ENCODE peak calls at places on chromosome 20, in six cellular contexts. One of them, this sample, is unnamed.

GRCh38 chr20:44004306-44004915 is 89.8 kb downstream of the TOX2 start:
- DNase-seq in stimulated activated CD4-positive, alpha-beta T cell treated with anti-CD3 and anti-CD28 coated beads, Interleukin-1b, Interleukin-23, amount 100 ng/mL, for 24 hours: no peak
- DNase-seq in NB4: no peak
- DNase-seq in nucleus accumbens: no peak
- DNase-seq in NCI-H2081: no peak
- DNase-seq in Kasumi-1: no peak
- DNase-seq in this sample: no peak

GRCh38 chr20:41118632-41119031 is 18.7 kb upstream of the PLCG1 start:
- DNase-seq in stimulated activated CD4-positive, alpha-beta T cell treated with anti-CD3 and anti-CD28 coated beads, Interleukin-1b, Interleukin-23, amount 100 ng/mL, for 24 hours: no peak
- DNase-seq in NB4: no peak
- DNase-seq in nucleus accumbens: no peak
- DNase-seq in NCI-H2081: no peak
- DNase-seq in Kasumi-1: no peak
- DNase-seq in this sample: no peak

GRCh38 chr20:19370076-19371075 is 157.9 kb downstream of the SLC24A3 start:
- DNase-seq in stimulated activated CD4-positive, alpha-beta T cell treated with anti-CD3 and anti-CD28 coated beads, Interleukin-1b, Interleukin-23, amount 100 ng/mL, for 24 hours: no peak
- DNase-seq in NB4: no peak
- DNase-seq in nucleus accumbens: no peak
- DNase-seq in NCI-H2081: no peak
- DNase-seq in Kasumi-1: no peak
- DNase-seq in this sample: no peak

GRCh38 chr20:34859367-34859766 is 13.3 kb downstream of the GGT7 start:
- DNase-seq in stimulated activated CD4-positive, alpha-beta T cell treated with anti-CD3 and anti-CD28 coated beads, Interleukin-1b, Interleukin-23, amount 100 ng/mL, for 24 hours: no peak
- DNase-seq in NB4: no peak
- DNase-seq in nucleus accumbens: no peak
- DNase-seq in NCI-H2081: no peak
- DNase-seq in Kasumi-1: no peak
- DNase-seq in this sample: no peak

GRCh38 chr20:34110025-34111013 is 1.7 kb downstream of the EIF2S2 start:
- DNase-seq in stimulated activated CD4-positive, alpha-beta T cell treated with anti-CD3 and anti-CD28 coated beads, Interleukin-1b, Interleukin-23, amount 100 ng/mL, for 24 hours: no peak
- DNase-seq in NB4: peak; percentile 35
- DNase-seq in nucleus accumbens: no peak
- DNase-seq in NCI-H2081: no peak
- DNase-seq in Kasumi-1: peak; percentile 35
- DNase-seq in this sample: no peak

GRCh38 chr20:8074931-8075330 is 55.4 kb upstream of the TMX4 start:
- DNase-seq in stimulated activated CD4-positive, alpha-beta T cell treated with anti-CD3 and anti-CD28 coated beads, Interleukin-1b, Interleukin-23, amount 100 ng/mL, for 24 hours: no peak
- DNase-seq in NB4: no peak
- DNase-seq in nucleus accumbens: no peak
- DNase-seq in NCI-H2081: no peak
- DNase-seq in Kasumi-1: no peak
- DNase-seq in this sample: no peak

GRCh38 chr20:12466915-12467314 is 541.9 kb upstream of the SPTLC3 start:
- DNase-seq in stimulated activated CD4-positive, alpha-beta T cell treated with anti-CD3 and anti-CD28 coated beads, Interleukin-1b, Interleukin-23, amount 100 ng/mL, for 24 hours: no peak
- DNase-seq in NB4: no peak
- DNase-seq in nucleus accumbens: no peak
- DNase-seq in NCI-H2081: no peak
- DNase-seq in Kasumi-1: no peak
- DNase-seq in this sample: peak; percentile 43

GRCh38 chr20:57397004-57397692 is 6.0 kb downstream of the RBM38 start:
- DNase-seq in stimulated activated CD4-positive, alpha-beta T cell treated with anti-CD3 and anti-CD28 coated beads, Interleukin-1b, Interleukin-23, amount 100 ng/mL, for 24 hours: no peak
- DNase-seq in NB4: peak; percentile 38
- DNase-seq in nucleus accumbens: no peak
- DNase-seq in NCI-H2081: no peak
- DNase-seq in Kasumi-1: no peak
- DNase-seq in this sample: no peak

GRCh38 chr20:43404880-43405279 is 52.8 kb upstream of the SRSF6 start:
- DNase-seq in stimulated activated CD4-positive, alpha-beta T cell treated with anti-CD3 and anti-CD28 coated beads, Interleukin-1b, Interleukin-23, amount 100 ng/mL, for 24 hours: no peak
- DNase-seq in NB4: peak; percentile 21
- DNase-seq in nucleus accumbens: no peak
- DNase-seq in NCI-H2081: no peak
- DNase-seq in Kasumi-1: no peak
- DNase-seq in this sample: no peak

GRCh38 chr20:48697845-48698491 is 129.8 kb downstream of the PREX1 start:
- DNase-seq in stimulated activated CD4-positive, alpha-beta T cell treated with anti-CD3 and anti-CD28 coated beads, Interleukin-1b, Interleukin-23, amount 100 ng/mL, for 24 hours: no peak
- DNase-seq in NB4: no peak
- DNase-seq in nucleus accumbens: peak; percentile 49
- DNase-seq in NCI-H2081: peak; percentile 10
- DNase-seq in Kasumi-1: no peak
- DNase-seq in this sample: peak; percentile 93

GRCh38 chr20:10316582-10316981 is 98.0 kb downstream of the SNAP25 start:
- DNase-seq in stimulated activated CD4-positive, alpha-beta T cell treated with anti-CD3 and anti-CD28 coated beads, Interleukin-1b, Interleukin-23, amount 100 ng/mL, for 24 hours: no peak
- DNase-seq in NB4: peak; percentile 23
- DNase-seq in nucleus accumbens: no peak
- DNase-seq in NCI-H2081: no peak
- DNase-seq in Kasumi-1: no peak
- DNase-seq in this sample: no peak

GRCh38 chr20:22385602-22386299 is 198.6 kb downstream of the FOXA2 start:
- DNase-seq in stimulated activated CD4-positive, alpha-beta T cell treated with anti-CD3 and anti-CD28 coated beads, Interleukin-1b, Interleukin-23, amount 100 ng/mL, for 24 hours: no peak
- DNase-seq in NB4: no peak
- DNase-seq in nucleus accumbens: no peak
- DNase-seq in NCI-H2081: peak; percentile 84
- DNase-seq in Kasumi-1: no peak
- DNase-seq in this sample: peak; percentile 41

GRCh38 chr20:853406-853996 is 20.0 kb downstream of the FAM110A start:
- DNase-seq in stimulated activated CD4-positive, alpha-beta T cell treated with anti-CD3 and anti-CD28 coated beads, Interleukin-1b, Interleukin-23, amount 100 ng/mL, for 24 hours: no peak
- DNase-seq in NB4: no peak
- DNase-seq in nucleus accumbens: no peak
- DNase-seq in NCI-H2081: no peak
- DNase-seq in Kasumi-1: no peak
- DNase-seq in this sample: no peak

GRCh38 chr20:37378785-37379598 is 33.1 kb downstream of the SRC start:
- DNase-seq in stimulated activated CD4-positive, alpha-beta T cell treated with anti-CD3 and anti-CD28 coated beads, Interleukin-1b, Interleukin-23, amount 100 ng/mL, for 24 hours: no peak
- DNase-seq in NB4: peak; percentile 67
- DNase-seq in nucleus accumbens: no peak
- DNase-seq in NCI-H2081: no peak
- DNase-seq in Kasumi-1: no peak
- DNase-seq in this sample: no peak